ENCODE peak calls at places on chromosomes 5 and 9, in seven cellular contexts. D, G, I, M, Y, Z and C are unnamed samples.

GRCh38 chr9:127174386-127175318 is 52.2 kb upstream of the ANGPTL2 start:
- DNase-seq in I (no peak), M (no peak), D (no peak), Z (peak), Y (no peak), G (no peak), C (no peak)

GRCh38 chr9:33162721-33163311 is 4.3 kb downstream of the B4GALT1 start:
- DNase-seq in Z (peak), Y (no peak), D (no peak), G (no peak), I (no peak), M (no peak), C (no peak)

GRCh38 chr9:134678206-134678605 is 36.6 kb downstream of the COL5A1 start:
- DNase-seq in Z (no peak), M (no peak), Y (no peak), I (no peak), D (no peak), G (no peak), C (no peak)

GRCh38 chr5:173670130-173670591 is 53.7 kb upstream of the BOD1 start:
- DNase-seq in M (no peak), Z (no peak), I (no peak), D (no peak), G (no peak), Y (no peak), C (no peak)

GRCh38 chr5:133827001-133827400 is 141.4 kb downstream of the C5orf15 start:
- DNase-seq in I (no peak), Y (no peak), Z (no peak), G (no peak), D (no peak), M (no peak), C (no peak)

GRCh38 chr9:61667559-61668121 is 477.8 kb downstream of the SPATA31A7 start:
- DNase-seq in Y (no peak), G (no peak), I (no peak), Z (peak), M (no peak), D (peak), C (no peak)

GRCh38 chr9:100442072-100442471 is 15.1 kb downstream of the MSANTD3 start:
- DNase-seq in D (no peak), Y (no peak), M (no peak), I (no peak), Z (no peak), G (no peak), C (no peak)

GRCh38 chr9:109264865-109265532 is 55.9 kb downstream of the EPB41L4B start:
- DNase-seq in I (no peak), M (no peak), D (no peak), G (no peak), Z (peak), Y (no peak), C (peak)

GRCh38 chr9:124551472-124552339 is 44.5 kb upstream of the NR5A1 start:
- DNase-seq in Y (peak), Z (no peak), D (peak), I (peak), G (peak), M (peak), C (no peak)

GRCh38 chr5:133819977-133820471 is 148.4 kb downstream of the C5orf15 start:
- DNase-seq in Z (no peak), D (no peak), G (no peak), I (no peak), M (no peak), Y (no peak), C (no peak)

GRCh38 chr5:32679218-32679617 is 31.9 kb upstream of the NPR3 start:
- DNase-seq in M (no peak), Y (no peak), G (no peak), Z (no peak), D (no peak), I (no peak), C (no peak)

GRCh38 chr9:92896037-92896436 is 18.2 kb upstream of the ZNF484 start:
- DNase-seq in G (no peak), Y (no peak), Z (no peak), I (no peak), D (no peak), M (no peak), C (no peak)

GRCh38 chr5:35938518-35939227 is at the start of gene CAPSL:
- DNase-seq in Y (no peak), Z (no peak), M (no peak), G (no peak), I (no peak), D (no peak), C (no peak)